ENCODE peak calls at places on chromosomes 5 and 9, in nine cellular contexts. N is A549; F is GM04503; J is Daoy; X is stimulated activated CD4-positive, alpha-beta T cell treated with anti-CD3 and anti-CD28 coated beads, Interleukin-15, amount 100 ng/mL, for 1 hour; E is Ammon's horn; A is CD8-positive, alpha-beta memory T cell; T is GM13976; S is GM12892. V is an unnamed sample.

GRCh38 chr5:140240987-140241706 is 61.8 kb downstream of the PFDN1 start:
- DNase-seq in A (no peak), N (peak), S (no peak), J (peak), X (no peak), E (peak), F (peak), T (no peak), V (peak)

GRCh38 chr5:77852514-77853352 is 76.6 kb upstream of the TBCA start:
- DNase-seq in F (peak), N (peak), X (no peak), S (peak), T (peak), J (peak), A (peak), E (peak), V (peak)

GRCh38 chr9:135397142-135397541 is 82.4 kb upstream of the PPP1R26 start:
- DNase-seq in T (no peak), J (no peak), X (no peak), A (no peak), F (no peak), N (no peak), E (no peak), S (no peak), V (no peak)

GRCh38 chr9:107465467-107466451 is 23.8 kb downstream of the KLF4 start:
- DNase-seq in J (peak), S (peak), T (peak), X (no peak), A (no peak), E (peak), F (no peak), N (peak), V (peak)

GRCh38 chr9:121670447-121670846 is 19.0 kb downstream of the DAB2IP start:
- DNase-seq in N (no peak), S (no peak), F (no peak), J (peak), T (no peak), E (no peak), A (no peak), X (no peak), V (no peak)

GRCh38 chr9:16744386-16744785 is 126.1 kb downstream of the BNC2 start:
- DNase-seq in E (no peak), F (no peak), A (no peak), S (no peak), X (no peak), T (no peak), J (no peak), N (no peak), V (no peak)

GRCh38 chr5:67809589-67809988 is 406.0 kb upstream of the PIK3R1 start:
- DNase-seq in S (no peak), E (no peak), J (peak), T (no peak), F (no peak), X (no peak), A (no peak), N (no peak), V (no peak)

GRCh38 chr9:12697719-12698118 is 4.5 kb downstream of the TYRP1 start:
- DNase-seq in A (no peak), F (no peak), E (no peak), S (no peak), J (no peak), T (no peak), X (no peak), N (no peak), V (no peak)

GRCh38 chr5:88687253-88687955 is 195.6 kb downstream of the MEF2C start:
- DNase-seq in X (no peak), N (no peak), T (no peak), A (no peak), E (peak), F (no peak), S (no peak), J (no peak), V (no peak)

GRCh38 chr9:92974161-92974661 is 26.9 kb downstream of the FGD3 start:
- DNase-seq in T (no peak), A (no peak), J (no peak), F (no peak), N (no peak), E (no peak), S (no peak), X (no peak), V (no peak)

GRCh38 chr9:112753725-112754124 is 3.2 kb downstream of the SNX30 start:
- DNase-seq in J (peak), E (no peak), A (no peak), X (no peak), N (no peak), T (no peak), S (no peak), F (peak), V (no peak)

V was measured in midbrain.